ENCODE peak calls at places on chromosomes 2 and 18, in five cellular contexts. One of them, this sample, is unnamed.

GRCh38 chr2:112777036-112777435 is 7.3 kb downstream of the IL1A start:
- DNase-seq in astrocyte: no peak
- DNase-seq in HTR-8/SVneo: no peak
- DNase-seq in memory B cell: no peak
- DNase-seq in testis: no peak
- DNase-seq in this sample: no peak

GRCh38 chr2:177772529-177772928 is 300.0 kb downstream of the PDE11A start:
- DNase-seq in astrocyte: peak
- DNase-seq in HTR-8/SVneo: no peak
- DNase-seq in memory B cell: no peak
- DNase-seq in testis: no peak
- DNase-seq in this sample: no peak

GRCh38 chr18:79217979-79218604 is 148.9 kb downstream of the ATP9B start:
- DNase-seq in astrocyte: no peak
- DNase-seq in HTR-8/SVneo: no peak
- DNase-seq in memory B cell: no peak
- DNase-seq in testis: no peak
- DNase-seq in this sample: no peak

GRCh38 chr2:120670771-120671480 is 64.7 kb upstream of the GLI2 start:
- DNase-seq in astrocyte: peak
- DNase-seq in HTR-8/SVneo: no peak
- DNase-seq in memory B cell: no peak
- DNase-seq in testis: no peak
- DNase-seq in this sample: peak

GRCh38 chr2:20456049-20456665 is 9.3 kb downstream of the RHOB start:
- DNase-seq in astrocyte: no peak
- DNase-seq in HTR-8/SVneo: no peak
- DNase-seq in memory B cell: no peak
- DNase-seq in testis: no peak
- DNase-seq in this sample: no peak

GRCh38 chr2:240787521-240788472 is 32.2 kb downstream of the KIF1A start:
- DNase-seq in astrocyte: no peak
- DNase-seq in HTR-8/SVneo: no peak
- DNase-seq in memory B cell: no peak
- DNase-seq in testis: no peak
- DNase-seq in this sample: no peak

GRCh38 chr2:124973396-124973795 is 948.3 kb downstream of the CNTNAP5 start:
- DNase-seq in astrocyte: peak
- DNase-seq in HTR-8/SVneo: no peak
- DNase-seq in memory B cell: no peak
- DNase-seq in testis: no peak
- DNase-seq in this sample: no peak

GRCh38 chr2:235505210-235505741 is 11.4 kb downstream of the AGAP1 start:
- DNase-seq in astrocyte: no peak
- DNase-seq in HTR-8/SVneo: no peak
- DNase-seq in memory B cell: no peak
- DNase-seq in testis: no peak
- DNase-seq in this sample: peak

GRCh38 chr18:68489018-68489792 is 225.7 kb downstream of the TMX3 start:
- DNase-seq in astrocyte: no peak
- DNase-seq in HTR-8/SVneo: no peak
- DNase-seq in memory B cell: no peak
- DNase-seq in testis: no peak
- DNase-seq in this sample: no peak

GRCh38 chr2:128315122-128315828 is 3.4 kb downstream of the HS6ST1 start:
- DNase-seq in astrocyte: no peak
- DNase-seq in HTR-8/SVneo: no peak
- DNase-seq in memory B cell: no peak
- DNase-seq in testis: peak
- DNase-seq in this sample: no peak

GRCh38 chr2:121626777-121627524 is 22.3 kb downstream of the CLASP1 start:
- DNase-seq in astrocyte: peak
- DNase-seq in HTR-8/SVneo: no peak
- DNase-seq in memory B cell: no peak
- DNase-seq in testis: peak
- DNase-seq in this sample: peak

GRCh38 chr2:16244153-16244965 is 304.0 kb downstream of the MYCN start:
- DNase-seq in astrocyte: no peak
- DNase-seq in HTR-8/SVneo: no peak
- DNase-seq in memory B cell: no peak
- DNase-seq in testis: no peak
- DNase-seq in this sample: no peak

GRCh38 chr2:118907759-118908158 is 34.2 kb upstream of the MARCO start:
- DNase-seq in astrocyte: no peak
- DNase-seq in HTR-8/SVneo: no peak
- DNase-seq in memory B cell: no peak
- DNase-seq in testis: no peak
- DNase-seq in this sample: no peak

GRCh38 chr18:58247363-58247834 is 203.4 kb downstream of the NEDD4L start:
- DNase-seq in astrocyte: peak
- DNase-seq in HTR-8/SVneo: no peak
- DNase-seq in memory B cell: no peak
- DNase-seq in testis: no peak
- DNase-seq in this sample: peak

GRCh38 chr18:12335503-12335902 is 27.5 kb downstream of the TUBB6 start:
- DNase-seq in astrocyte: no peak
- DNase-seq in HTR-8/SVneo: no peak
- DNase-seq in memory B cell: no peak
- DNase-seq in testis: no peak
- DNase-seq in this sample: no peak

GRCh38 chr2:134657650-134658250 is 61.0 kb downstream of the TMEM163 start:
- DNase-seq in astrocyte: no peak
- DNase-seq in HTR-8/SVneo: no peak
- DNase-seq in memory B cell: peak
- DNase-seq in testis: no peak
- DNase-seq in this sample: no peak

GRCh38 chr2:42249887-42250286 is 80.7 kb downstream of the EML4 start:
- DNase-seq in astrocyte: peak
- DNase-seq in HTR-8/SVneo: no peak
- DNase-seq in memory B cell: no peak
- DNase-seq in testis: no peak
- DNase-seq in this sample: no peak

GRCh38 chr2:85326946-85327756 is 638 bp downstream of the TGOLN2 start:
- DNase-seq in astrocyte: no peak
- DNase-seq in HTR-8/SVneo: peak
- DNase-seq in memory B cell: peak
- DNase-seq in testis: peak
- DNase-seq in this sample: peak

GRCh38 chr2:200788129-200788718 is 23.5 kb upstream of the BZW1 start:
- DNase-seq in astrocyte: peak
- DNase-seq in HTR-8/SVneo: no peak
- DNase-seq in memory B cell: no peak
- DNase-seq in testis: no peak
- DNase-seq in this sample: peak

GRCh38 chr18:49241852-49242251 is 218.6 kb downstream of the DYM start:
- DNase-seq in astrocyte: peak
- DNase-seq in HTR-8/SVneo: no peak
- DNase-seq in memory B cell: no peak
- DNase-seq in testis: no peak
- DNase-seq in this sample: no peak

GRCh38 chr2:9311488-9311887 is 104.9 kb downstream of the ASAP2 start:
- DNase-seq in astrocyte: peak
- DNase-seq in HTR-8/SVneo: peak
- DNase-seq in memory B cell: no peak
- DNase-seq in testis: no peak
- DNase-seq in this sample: no peak

GRCh38 chr2:17166506-17166905 is 351.7 kb downstream of the RAD51AP2 start:
- DNase-seq in astrocyte: peak
- DNase-seq in HTR-8/SVneo: no peak
- DNase-seq in memory B cell: no peak
- DNase-seq in testis: no peak
- DNase-seq in this sample: no peak

GRCh38 chr2:149038442-149039212 is at the start of gene LYPD6B:
- DNase-seq in astrocyte: no peak
- DNase-seq in HTR-8/SVneo: peak
- DNase-seq in memory B cell: no peak
- DNase-seq in testis: peak
- DNase-seq in this sample: peak

GRCh38 chr2:8115966-8116365 is 565.9 kb upstream of the ID2 start:
- DNase-seq in astrocyte: peak
- DNase-seq in HTR-8/SVneo: no peak
- DNase-seq in memory B cell: no peak
- DNase-seq in testis: no peak
- DNase-seq in this sample: no peak

GRCh38 chr2:42794271-42795046 is 2.1 kb upstream of the HAAO start:
- DNase-seq in astrocyte: no peak
- DNase-seq in HTR-8/SVneo: no peak
- DNase-seq in memory B cell: no peak
- DNase-seq in testis: no peak
- DNase-seq in this sample: peak

GRCh38 chr2:147636238-147636887 is 208.5 kb upstream of the ACVR2A start:
- DNase-seq in astrocyte: peak
- DNase-seq in HTR-8/SVneo: peak
- DNase-seq in memory B cell: no peak
- DNase-seq in testis: no peak
- DNase-seq in this sample: no peak

GRCh38 chr2:33425660-33426059 is 50.8 kb upstream of the RASGRP3 start:
- DNase-seq in astrocyte: peak
- DNase-seq in HTR-8/SVneo: no peak
- DNase-seq in memory B cell: no peak
- DNase-seq in testis: no peak
- DNase-seq in this sample: no peak

GRCh38 chr2:145344076-145344724 is 824.3 kb upstream of the ZEB2 start:
- DNase-seq in astrocyte: peak
- DNase-seq in HTR-8/SVneo: no peak
- DNase-seq in memory B cell: no peak
- DNase-seq in testis: no peak
- DNase-seq in this sample: no peak

GRCh38 chr2:43224571-43225092 is 1.8 kb downstream of the ZFP36L2 start:
- DNase-seq in astrocyte: peak
- DNase-seq in HTR-8/SVneo: no peak
- DNase-seq in memory B cell: peak
- DNase-seq in testis: peak
- DNase-seq in this sample: no peak

GRCh38 chr18:63953811-63954210 is 4.7 kb downstream of the HMSD start:
- DNase-seq in astrocyte: no peak
- DNase-seq in HTR-8/SVneo: no peak
- DNase-seq in memory B cell: no peak
- DNase-seq in testis: no peak
- DNase-seq in this sample: peak

GRCh38 chr18:43869451-43870008 is 592.2 kb upstream of the SYT4 start:
- DNase-seq in astrocyte: peak
- DNase-seq in HTR-8/SVneo: no peak
- DNase-seq in memory B cell: no peak
- DNase-seq in testis: no peak
- DNase-seq in this sample: no peak

GRCh38 chr18:54878057-54878661 is 49.9 kb downstream of the RAB27B start:
- DNase-seq in astrocyte: peak
- DNase-seq in HTR-8/SVneo: no peak
- DNase-seq in memory B cell: no peak
- DNase-seq in testis: no peak
- DNase-seq in this sample: no peak

GRCh38 chr2:85681354-85681728 is 12.8 kb upstream of the GNLY start:
- DNase-seq in astrocyte: no peak
- DNase-seq in HTR-8/SVneo: no peak
- DNase-seq in memory B cell: no peak
- DNase-seq in testis: peak
- DNase-seq in this sample: peak

GRCh38 chr2:47008381-47009280 is 93.0 kb upstream of the MCFD2 start:
- DNase-seq in astrocyte: peak
- DNase-seq in HTR-8/SVneo: no peak
- DNase-seq in memory B cell: no peak
- DNase-seq in testis: peak
- DNase-seq in this sample: peak

GRCh38 chr2:222239091-222239490 is 59.7 kb downstream of the PAX3 start:
- DNase-seq in astrocyte: no peak
- DNase-seq in HTR-8/SVneo: no peak
- DNase-seq in memory B cell: no peak
- DNase-seq in testis: no peak
- DNase-seq in this sample: no peak

GRCh38 chr18:58225101-58225500 is 181.1 kb downstream of the NEDD4L start:
- DNase-seq in astrocyte: no peak
- DNase-seq in HTR-8/SVneo: no peak
- DNase-seq in memory B cell: peak
- DNase-seq in testis: no peak
- DNase-seq in this sample: no peak

GRCh38 chr2:234241656-234242445 is 191.3 kb downstream of the SPP2 start:
- DNase-seq in astrocyte: peak
- DNase-seq in HTR-8/SVneo: peak
- DNase-seq in memory B cell: no peak
- DNase-seq in testis: no peak
- DNase-seq in this sample: no peak

GRCh38 chr2:63842149-63843061 is 709 bp downstream of the UGP2 start:
- DNase-seq in astrocyte: peak
- DNase-seq in HTR-8/SVneo: peak
- DNase-seq in memory B cell: no peak
- DNase-seq in testis: peak
- DNase-seq in this sample: peak